ENCODE peak calls at places on chromosomes 11 and 22, in five cellular contexts. A is OCI-LY7, Y is IMR-90, M is small intestine, D is neural progenitor cell. T is an unnamed sample.

GRCh38 chr11:121869478-121869877 is 246.5 kb downstream of the BLID start:
- DNase-seq in A (no peak), Y (no peak), M (no peak), D (no peak), T (no peak)

GRCh38 chr11:45717526-45717925 is 52.1 kb upstream of the CHST1 start:
- DNase-seq in A (no peak), Y (no peak), M (no peak), D (no peak), T (no peak)

GRCh38 chr22:41603873-41604332 is 14.3 kb upstream of the PMM1 start:
- DNase-seq in A (no peak), Y (no peak), M (peak; percentile 50), D (no peak), T (no peak)

GRCh38 chr11:18063131-18063530 is 17.1 kb upstream of the TPH1 start:
- DNase-seq in A (no peak), Y (no peak), M (no peak), D (no peak), T (no peak)

GRCh38 chr11:3949132-3949531 is 93.7 kb downstream of the STIM1 start:
- DNase-seq in A (peak; percentile 80), Y (no peak), M (peak; percentile 51), D (no peak), T (no peak)

GRCh38 chr11:9775393-9775780 is 111.5 kb downstream of the SWAP70 start:
- DNase-seq in A (no peak), Y (no peak), M (no peak), D (no peak), T (no peak)

GRCh38 chr11:1218256-1218787 is 4.5 kb upstream of the MUC5B start:
- DNase-seq in A (no peak), Y (no peak), M (no peak), D (no peak), T (no peak)

GRCh38 chr11:8709002-8709672 is 26.5 kb downstream of the RPL27A start:
- DNase-seq in A (no peak), Y (peak; percentile 95), M (no peak), D (no peak), T (no peak)

GRCh38 chr22:24564376-24565058 is 8.7 kb downstream of the SNRPD3 start:
- DNase-seq in A (no peak), Y (no peak), M (peak; percentile 36), D (no peak), T (no peak)

GRCh38 chr22:37414288-37414687 is 13.0 kb downstream of the ELFN2 start:
- DNase-seq in A (no peak), Y (no peak), M (no peak), D (no peak), T (no peak)

GRCh38 chr11:120489799-120490198 is 21.7 kb upstream of the GRIK4 start:
- DNase-seq in A (no peak), Y (no peak), M (peak; percentile 51), D (no peak), T (no peak)

GRCh38 chr11:118325283-118325682 is 17.2 kb downstream of the CD3D start:
- DNase-seq in A (no peak), Y (no peak), M (no peak), D (no peak), T (no peak)

GRCh38 chr22:19942071-19942885 is 660 bp upstream of the TXNRD2 start:
- DNase-seq in A (peak; percentile 72), Y (peak; percentile 69), M (no peak), D (no peak), T (no peak)

GRCh38 chr22:29308791-29309262 is 2.4 kb downstream of the GAS2L1 start:
- DNase-seq in A (no peak), Y (peak; percentile 65), M (no peak), D (no peak), T (no peak)

GRCh38 chr11:133894956-133895549 is 49.7 kb upstream of the SPATA19 start:
- DNase-seq in A (peak; percentile 3), Y (no peak), M (no peak), D (peak; percentile 58), T (no peak)

GRCh38 chr22:28025866-28026575 is 107.0 kb upstream of the PITPNB start:
- DNase-seq in A (no peak), Y (no peak), M (no peak), D (no peak), T (peak; percentile 2)

GRCh38 chr22:30880847-30881246 is 87.7 kb downstream of the MORC2 start:
- DNase-seq in A (no peak), Y (no peak), M (no peak), D (no peak), T (no peak)

GRCh38 chr11:104897891-104898684 is at the start of gene CASP12:
- DNase-seq in A (no peak), Y (peak; percentile 32), M (peak; percentile 17), D (no peak), T (no peak)

GRCh38 chr22:30159561-30160353 is 79.5 kb downstream of the HORMAD2 start:
- DNase-seq in A (no peak), Y (peak; percentile 86), M (peak; percentile 22), D (no peak), T (no peak)

GRCh38 chr22:40332319-40332781 is 13.9 kb upstream of the ADSL start:
- DNase-seq in A (no peak), Y (peak; percentile 81), M (no peak), D (no peak), T (no peak)

GRCh38 chr22:44947029-44947428 is 62.8 kb downstream of the PHF21B start:
- DNase-seq in A (no peak), Y (no peak), M (no peak), D (no peak), T (no peak)

GRCh38 chr11:10349806-10350205 is 44.9 kb downstream of the ADM start:
- DNase-seq in A (no peak), Y (no peak), M (no peak), D (no peak), T (no peak)

GRCh38 chr11:117054382-117054781 is 43.8 kb downstream of the SIK3 start:
- DNase-seq in A (no peak), Y (no peak), M (peak; percentile 82), D (no peak), T (no peak)

GRCh38 chr11:36278531-36279245 is 10.5 kb downstream of the COMMD9 start:
- DNase-seq in A (no peak), Y (peak; percentile 47), M (no peak), D (peak; percentile 50), T (no peak)

GRCh38 chr11:46523290-46523689 is 70.5 kb downstream of the AMBRA1 start:
- DNase-seq in A (no peak), Y (no peak), M (no peak), D (no peak), T (no peak)

GRCh38 chr11:102279641-102280170 is 37.6 kb upstream of the BIRC3 start:
- DNase-seq in A (no peak), Y (peak; percentile 84), M (peak; percentile 86), D (no peak), T (no peak)

GRCh38 chr11:121112498-121113455 is 11.7 kb downstream of the TECTA start:
- DNase-seq in A (peak; percentile 41), Y (peak; percentile 82), M (peak; percentile 56), D (peak; percentile 81), T (peak; percentile 73)

DNA sequence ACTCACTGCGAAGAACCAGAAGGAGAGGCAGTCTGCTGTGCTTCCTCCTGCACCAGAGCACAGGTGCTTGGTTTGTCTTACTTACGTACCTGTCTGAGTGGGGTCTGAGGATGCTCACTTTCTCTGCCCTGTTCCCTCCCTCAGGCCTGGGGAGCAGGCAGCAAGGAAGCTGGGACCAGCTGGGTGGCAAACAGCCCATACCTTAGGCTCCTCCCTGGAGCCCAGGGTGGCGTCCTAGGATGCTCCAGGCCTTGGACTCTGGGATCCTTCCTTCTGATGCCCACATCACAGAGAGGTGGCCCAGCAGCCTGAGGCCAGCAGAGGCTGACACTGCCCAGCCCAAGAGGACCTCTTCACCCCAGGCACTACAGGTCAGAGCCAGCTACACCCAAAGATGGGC is 593.2 kb downstream of the BRD1 start:
- DNase-seq in A (no peak), Y (no peak), M (no peak), D (no peak), T (no peak)
- H3K9me3 ChIP-seq in A (no peaks in the 10 kb centered on the region), Y (peaks cover 63% of the 10 kb centered on the region), M (no peaks in the 10 kb centered on the region), D (no peaks in the 10 kb centered on the region), T (no peaks in the 10 kb centered on the region)

DNA sequence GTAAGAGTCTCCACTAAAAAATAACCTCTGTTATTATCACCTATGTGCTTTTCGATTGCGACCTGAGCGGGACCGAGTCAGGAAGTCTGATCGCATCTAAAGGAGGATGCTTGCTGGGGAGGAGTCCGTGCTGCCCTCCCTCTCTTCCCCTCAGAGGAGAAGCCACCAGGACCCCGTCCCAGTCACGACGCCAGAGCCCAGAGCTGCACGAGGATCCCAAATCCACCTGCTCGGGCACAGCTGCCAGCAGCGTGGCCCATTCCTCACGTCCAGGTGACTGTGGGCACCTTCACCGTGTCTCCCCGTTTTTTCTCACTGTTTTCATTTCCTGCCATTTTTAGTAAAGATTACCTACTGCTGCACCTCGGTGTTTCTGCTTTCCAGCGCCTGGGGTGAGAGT is 390.3 kb downstream of the BRD1 start:
- DNase-seq in A (no peak), Y (no peak), M (no peak), D (no peak), T (no peak)
- H3K9me3 ChIP-seq in A (no peaks in the 10 kb centered on the region), Y (peaks cover 45% of the 10 kb centered on the region), M (no peaks in the 10 kb centered on the region), D (no peaks in the 10 kb centered on the region), T (peaks cover 6% of the 10 kb centered on the region)

GRCh38 chr11:41058138-41058537 is 401.3 kb downstream of the LRRC4C start:
- DNase-seq in A (no peak), Y (no peak), M (no peak), D (no peak), T (no peak)

GRCh38 chr11:41056892-41057569 is 402.4 kb downstream of the LRRC4C start:
- DNase-seq in A (no peak), Y (no peak), M (no peak), D (no peak), T (no peak)

GRCh38 chr11:41050791-41051190 is 408.7 kb downstream of the LRRC4C start:
- DNase-seq in A (no peak), Y (no peak), M (no peak), D (no peak), T (no peak)

GRCh38 chr11:41051919-41052630 is 407.4 kb downstream of the LRRC4C start:
- DNase-seq in A (no peak), Y (no peak), M (no peak), D (no peak), T (no peak)

GRCh38 chr11:41053894-41054293 is 405.6 kb downstream of the LRRC4C start:
- DNase-seq in A (no peak), Y (no peak), M (no peak), D (no peak), T (no peak)
- H3K9me3 ChIP-seq in A (no peaks in the 10 kb centered on the region), Y (peaks cover 13% of the 10 kb centered on the region), M (no peaks in the 10 kb centered on the region), D (no peaks in the 10 kb centered on the region), T (no peaks in the 10 kb centered on the region)

DNA sequence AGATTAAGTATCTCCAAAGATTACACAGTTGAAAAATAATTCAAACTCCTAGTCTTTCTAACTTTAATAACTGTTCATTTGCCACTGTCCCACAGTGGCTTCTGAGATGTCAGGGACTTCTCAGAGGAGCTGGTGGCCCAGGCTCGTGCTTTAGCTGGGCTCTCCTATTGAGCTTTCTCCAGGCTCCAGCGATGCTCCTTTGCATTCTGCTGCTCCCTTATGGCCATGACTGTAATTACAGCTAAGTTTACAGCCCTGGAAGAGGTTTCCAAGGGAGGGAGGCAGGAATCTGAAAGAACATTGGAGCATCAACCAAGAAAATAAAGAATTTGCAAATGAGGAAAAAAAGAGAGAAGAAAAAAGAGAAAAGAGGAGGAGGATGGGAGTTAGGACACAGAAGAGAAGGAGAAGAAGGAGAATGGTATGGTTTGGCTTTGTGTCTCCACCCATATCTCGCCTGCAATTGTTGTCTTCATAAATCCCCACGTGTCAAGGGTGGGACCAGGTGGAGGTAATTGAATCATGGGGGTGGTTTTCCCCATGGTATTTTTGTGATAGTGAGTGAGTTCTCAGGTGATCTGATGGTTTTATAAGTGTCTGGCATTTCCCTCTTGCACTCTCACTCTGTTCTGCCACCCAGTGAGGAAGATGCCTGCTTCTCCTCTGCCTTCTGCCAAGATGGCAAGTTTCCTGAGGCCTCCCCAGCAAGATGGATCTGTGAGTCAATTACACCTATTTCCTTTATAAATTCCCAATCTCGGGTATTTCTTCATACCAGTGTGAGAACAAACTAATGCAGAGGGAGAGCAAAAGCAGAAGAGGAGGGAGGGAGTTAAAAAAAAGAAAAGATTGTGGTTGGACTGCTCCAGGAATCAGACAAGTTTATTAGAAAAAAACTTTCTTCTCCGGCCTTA is 857.0 kb downstream of the KCNA4 start:
- DNase-seq in A (peak; percentile 21), Y (peak; percentile 90), M (peak; percentile 43), D (peak; percentile 82), T (peak; percentile 65)
- H3K9me3 ChIP-seq in A (no peaks in the 10 kb centered on the region), Y (no peaks in the 10 kb centered on the region), M (no peaks in the 10 kb centered on the region), D (no peaks in the 10 kb centered on the region), T (no peaks in the 10 kb centered on the region)

T was measured in WERI-Rb-1.